ENCODE peak calls at places on chromosomes 6 and 20, in four cellular contexts. T is H1, J is SK-N-SH, M is GM12892. O is an unnamed sample.

GRCh38 chr6:52522655-52523054 is 54.2 kb downstream of the TRAM2 start:
- DNase-seq in M (no peak), T (no peak), J (no peak), O (no peak)

GRCh38 chr20:62136283-62137091 is 6.7 kb downstream of the PSMA7 start:
- DNase-seq in M (no peak), J (peak; percentile 78), T (no peak), O (no peak)

GRCh38 chr6:129730477-129731165 is 20.6 kb upstream of the ARHGAP18 start:
- DNase-seq in M (no peak), J (no peak), T (no peak), O (no peak)

GRCh38 chr6:12283904-12284303 is 6.3 kb upstream of the EDN1 start:
- DNase-seq in T (no peak), J (no peak), M (no peak), O (no peak)

GRCh38 chr20:6583134-6583738 is 184.2 kb upstream of the BMP2 start:
- DNase-seq in M (no peak), J (peak; percentile 26), T (peak; percentile 48), O (peak; percentile 11)

GRCh38 chr6:82365011-82365751 is 1.6 kb downstream of the TPBG start:
- DNase-seq in M (peak; percentile 19), T (peak; percentile 75), J (peak; percentile 73), O (no peak)

GRCh38 chr6:70304611-70305010 is 1.7 kb upstream of the COL9A1 start:
- DNase-seq in J (no peak), M (no peak), T (no peak), O (no peak)

GRCh38 chr20:3758566-3758965 is 9.0 kb downstream of the ADISSP start:
- DNase-seq in M (no peak), T (no peak), J (no peak), O (no peak)

GRCh38 chr6:23396934-23397333 is 729.1 kb upstream of the NRSN1 start:
- DNase-seq in T (no peak), J (no peak), M (no peak), O (no peak)

DNA sequence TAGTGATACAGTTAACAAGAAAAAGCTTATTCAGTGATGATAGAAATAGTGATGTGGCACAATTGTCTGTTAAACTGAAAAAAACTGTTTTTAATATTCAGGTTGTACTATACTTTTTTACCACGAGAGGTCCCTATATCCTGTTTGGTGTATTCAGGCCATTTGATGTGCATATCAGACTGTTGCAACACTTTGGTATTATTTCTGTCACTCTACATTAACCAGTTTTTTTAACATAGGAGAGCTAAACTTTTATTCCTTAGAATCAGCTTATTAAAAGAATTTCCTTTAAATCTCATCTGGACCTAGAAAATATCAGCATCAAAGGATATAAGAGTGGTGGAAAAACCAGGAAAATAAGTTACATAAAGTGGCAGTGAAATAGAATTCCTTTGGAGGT is 36.8 kb downstream of the TSPYL4 start:
- DNase-seq in T (no peak), M (no peak), J (no peak), O (no peak)
- TF ChIP-seq TAF1 in T (no peak), M (no peak), J (no peak), O (no peak)

DNA sequence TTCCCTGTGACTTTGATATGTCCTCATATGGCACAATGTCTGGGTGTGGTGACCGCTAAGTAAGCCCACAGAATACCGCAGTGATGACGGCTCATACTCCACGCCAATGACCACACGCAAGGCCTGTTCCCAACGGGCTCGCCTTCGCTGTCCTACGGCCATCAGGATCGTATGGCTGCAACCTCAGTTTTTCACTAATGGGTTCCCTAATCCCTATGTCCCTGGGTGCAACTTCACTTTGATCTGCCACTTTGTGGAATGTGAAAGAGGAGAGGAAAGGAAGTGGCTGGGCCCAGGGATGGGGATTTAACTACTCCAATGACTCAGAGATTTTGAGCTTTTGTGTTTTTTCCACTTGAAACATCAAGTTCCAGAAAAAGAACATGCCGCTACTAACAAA is 111.2 kb upstream of the FOXQ1 start:
- DNase-seq in M (no peak), J (no peak), T (no peak), O (no peak)
- TF ChIP-seq TAF1 in M (no peak), J (no peak), T (no peak), O (no peak)

DNA sequence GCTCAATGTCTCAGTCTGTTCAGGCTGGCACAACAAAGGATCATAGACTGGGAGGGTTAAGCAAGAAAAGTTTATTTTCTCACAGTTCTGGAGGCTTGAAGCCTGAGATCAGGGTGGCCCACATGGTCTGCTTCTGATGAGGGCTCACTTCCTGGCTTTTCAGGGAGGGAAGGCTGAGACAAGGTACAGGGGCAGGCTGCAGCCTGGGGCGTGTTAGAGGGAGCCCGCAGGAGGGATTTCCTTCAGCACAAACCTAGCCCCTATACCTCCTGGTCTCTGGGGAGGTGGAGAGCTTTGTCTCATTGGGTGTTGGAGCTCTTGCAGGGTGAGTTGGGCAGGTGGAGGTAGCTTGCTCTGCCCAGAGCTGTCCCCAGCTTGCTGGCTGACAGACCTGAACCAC is 81.1 kb upstream of the GPR6 start:
- DNase-seq in J (no peak), T (no peak), M (no peak), O (no peak)
- TF ChIP-seq TAF1 in J (no peak), T (no peak), M (no peak), O (no peak)

DNA sequence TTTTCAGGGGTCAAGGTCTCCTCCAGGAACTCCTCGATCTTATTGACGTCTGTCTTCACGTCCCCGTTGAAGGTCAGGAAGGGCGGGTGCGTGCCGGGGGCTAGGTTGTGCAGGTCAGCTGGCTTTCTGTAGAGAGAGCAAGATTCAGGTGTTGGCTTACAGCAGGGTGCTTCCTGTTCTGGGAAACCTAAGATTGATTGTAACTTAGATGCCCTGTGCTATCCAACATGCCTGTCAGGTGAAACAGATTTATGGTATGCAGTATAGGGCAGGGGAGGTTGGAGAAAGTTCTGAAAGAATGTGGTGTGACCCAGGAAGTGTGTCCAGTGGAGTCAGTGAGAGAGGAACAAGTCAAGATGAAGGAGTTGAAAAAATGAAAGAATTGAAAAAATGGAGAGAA is 66.4 kb downstream of the CLIC5 start:
- DNase-seq in J (no peak), T (no peak), M (no peak), O (no peak)
- TF ChIP-seq TAF1 in J (no peak), T (no peak), M (no peak), O (no peak)

GRCh38 chr6:20606831-20607230 is 72.6 kb downstream of the CDKAL1 start:
- DNase-seq in J (no peak), M (no peak), T (no peak), O (no peak)

GRCh38 chr6:20610636-20611200 is 76.5 kb downstream of the CDKAL1 start:
- DNase-seq in T (no peak), J (no peak), M (no peak), O (no peak)

GRCh38 chr6:20605581-20605980 is 71.3 kb downstream of the CDKAL1 start:
- DNase-seq in M (no peak), J (no peak), T (no peak), O (no peak)

GRCh38 chr6:20608905-20609304 is 74.6 kb downstream of the CDKAL1 start:
- DNase-seq in M (no peak), T (no peak), J (no peak), O (no peak)

DNA sequence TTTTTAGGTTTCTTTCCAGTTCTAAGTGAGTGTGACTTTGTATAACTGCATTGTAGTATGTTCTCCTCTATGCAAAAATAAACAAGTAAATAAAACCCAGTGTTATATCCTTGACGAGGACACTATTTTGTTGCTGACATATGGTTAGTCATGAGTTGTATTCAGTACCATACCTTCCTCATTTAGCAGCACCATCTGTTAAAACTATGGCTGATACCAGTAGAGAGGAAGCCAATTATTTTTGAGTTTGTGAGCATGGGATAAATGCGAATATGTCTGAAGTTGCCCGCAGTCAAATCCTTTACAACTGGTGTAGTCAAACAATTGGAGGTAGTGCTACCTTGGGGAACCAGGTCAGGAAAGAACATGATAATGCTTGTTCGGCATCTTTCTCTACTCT is 74.1 kb downstream of the CDKAL1 start:
- DNase-seq in T (no peak), J (no peak), M (no peak), O (no peak)
- TF ChIP-seq TAF1 in T (no peak), J (no peak), M (no peak), O (no peak)

O was measured in GM12891.